ENCODE peak calls at places on chromosomes 6 and 20, in ten cellular contexts. L is T-helper 9 cell; I is SHP77; U is T-helper 1 cell; T is stimulated activated naive CD8-positive, alpha-beta T cell treated with anti-CD3 and anti-CD28 coated beads, Interleukin-15, amount 100 ng/mL, for 72 hours; B is ovary; Z is H9; V is T1000; A is H7; F is M059J. M is an unnamed sample.

GRCh38 chr20:58102744-58103516 is 125.5 kb downstream of the ANKRD60 start:
- DNase-seq in L (no peak), I (no peak), U (no peak), T (peak), B (no peak), Z (no peak), V (no peak), A (no peak), F (peak), M (no peak)

GRCh38 chr6:42390228-42390934 is 61.3 kb downstream of the TRERF1 start:
- DNase-seq in L (no peak), I (no peak), U (no peak), T (peak), B (no peak), Z (no peak), V (no peak), A (no peak), F (no peak), M (no peak)

GRCh38 chr20:62716198-62716940 is 7.7 kb downstream of the NTSR1 start:
- DNase-seq in L (peak), I (no peak), U (no peak), T (no peak), B (no peak), Z (no peak), V (no peak), A (no peak), F (peak), M (no peak)

GRCh38 chr6:101296184-101296583 is 97.3 kb upstream of the GRIK2 start:
- DNase-seq in L (no peak), I (peak), U (no peak), T (no peak), B (no peak), Z (no peak), V (no peak), A (no peak), F (no peak), M (no peak)

GRCh38 chr6:53347921-53348435 is 772 bp downstream of the ELOVL5 start:
- DNase-seq in L (peak), I (peak), U (peak), T (peak), B (peak), Z (peak), V (peak), A (peak), F (peak), M (peak)

GRCh38 chr20:45822863-45823262 is 4.2 kb downstream of the TNNC2 start:
- DNase-seq in L (no peak), I (peak), U (no peak), T (no peak), B (peak), Z (no peak), V (peak), A (peak), F (peak), M (no peak)

GRCh38 chr6:48611332-48611731 is 500.3 kb upstream of the PTCHD4 start:
- DNase-seq in L (no peak), I (no peak), U (no peak), T (no peak), B (no peak), Z (no peak), V (no peak), A (no peak), F (peak), M (no peak)

GRCh38 chr6:7196019-7196402 is 88.2 kb downstream of the RREB1 start:
- DNase-seq in L (no peak), I (no peak), U (no peak), T (no peak), B (no peak), Z (no peak), V (no peak), A (no peak), F (no peak), M (no peak)

GRCh38 chr20:10667077-10667401 is 6.8 kb downstream of the JAG1 start:
- DNase-seq in L (no peak), I (no peak), U (no peak), T (no peak), B (no peak), Z (no peak), V (no peak), A (no peak), F (peak), M (no peak)

GRCh38 chr6:6856538-6857523 is 250.9 kb upstream of the RREB1 start:
- DNase-seq in L (no peak), I (peak), U (no peak), T (peak), B (no peak), Z (peak), V (no peak), A (peak), F (peak), M (peak)

GRCh38 chr6:55497694-55498093 is 81.3 kb downstream of the HMGCLL1 start:
- DNase-seq in L (no peak), I (no peak), U (no peak), T (no peak), B (no peak), Z (no peak), V (no peak), A (peak), F (no peak), M (no peak)

GRCh38 chr20:28562510-28562898 is 2695.0 kb upstream of the DEFB115 start:
- DNase-seq in L (no peak), I (no peak), U (no peak), T (no peak), B (no peak), Z (no peak), V (no peak), A (no peak), F (peak), M (no peak)

GRCh38 chr6:5619249-5619648 is 357.9 kb downstream of the FARS2 start:
- DNase-seq in L (peak), I (no peak), U (peak), T (peak), B (no peak), Z (no peak), V (no peak), A (no peak), F (no peak), M (peak)